ENCODE peak calls at places on chromosomes 11 and 22, in four cellular contexts. G is CD4-positive, CD25-positive, alpha-beta regulatory T cell; H is ovary; N is CD8-positive, alpha-beta memory T cell. Z is an unnamed sample. For H3K9me3, the result is how much of the 10 kb centered on the place peaks cover.

GRCh38 chr11:77634724-77635123 is 2.9 kb downstream of the CLNS1A start:
- DNase-seq in H (no peak), G (no peak), N (no peak), Z (no peak)

GRCh38 chr11:32006799-32007388 is 84.0 kb upstream of the RCN1 start:
- DNase-seq in G (peak), H (no peak), N (no peak), Z (peak)

GRCh38 chr11:122020902-122021301 is 95.1 kb downstream of the BLID start:
- DNase-seq in H (no peak), N (no peak), G (no peak), Z (peak)

GRCh38 chr11:44219830-44220778 is 89.8 kb downstream of the ALX4 start:
- DNase-seq in H (no peak), N (no peak), G (no peak), Z (no peak)

GRCh38 chr11:9708544-9708943 is 44.7 kb downstream of the SWAP70 start:
- DNase-seq in N (no peak), G (no peak), H (no peak), Z (no peak)

GRCh38 chr11:64742940-64743590 is 877 bp downstream of the RASGRP2 start:
- DNase-seq in G (peak), H (peak), N (peak), Z (peak)

GRCh38 chr11:27429740-27430451 is 42.7 kb downstream of the LGR4 start:
- DNase-seq in G (no peak), H (no peak), N (no peak), Z (no peak)

GRCh38 chr11:12540913-12541587 is 133.2 kb upstream of the TEAD1 start:
- DNase-seq in N (no peak), G (no peak), H (no peak), Z (peak)

GRCh38 chr11:47950396-47950795 is 30.0 kb upstream of the PTPRJ start:
- DNase-seq in H (no peak), G (peak), N (peak), Z (peak)

GRCh38 chr11:43518407-43519165 is 159.9 kb downstream of the TTC17 start:
- DNase-seq in N (no peak), G (no peak), H (no peak), Z (peak)

GRCh38 chr11:8713760-8714159 is 31.2 kb downstream of the RPL27A start:
- DNase-seq in N (no peak), H (no peak), G (no peak), Z (no peak)

GRCh38 chr11:65574147-65574962 is 1.5 kb upstream of the EHBP1L1 start:
- DNase-seq in G (peak), H (peak), N (peak), Z (peak)

GRCh38 chr11:87097582-87097981 is 59.8 kb downstream of the TMEM135 start:
- DNase-seq in H (no peak), N (peak), G (peak), Z (peak)

GRCh38 chr11:69362315-69362714 is 68.4 kb downstream of the MYEOV start:
- DNase-seq in G (no peak), H (no peak), N (no peak), Z (no peak)

GRCh38 chr11:117064275-117064674 is 34.0 kb downstream of the SIK3 start:
- DNase-seq in H (no peak), G (no peak), N (no peak), Z (no peak)

GRCh38 chr11:5620606-5621521 is 3.9 kb upstream of the TRIM34 start:
- DNase-seq in N (no peak), H (no peak), G (no peak), Z (peak)

GRCh38 chr22:47395481-47395880 is 633.0 kb downstream of the TBC1D22A start:
- DNase-seq in H (no peak), N (no peak), G (no peak), Z (no peak)

GRCh38 chr11:2693271-2693833 is 6.4 kb downstream of the KCNQ1OT1 start:
- DNase-seq in H (peak), N (no peak), G (no peak), Z (no peak)

GRCh38 chr11:47399860-47400812 is 8.3 kb upstream of the SLC39A13 start:
- DNase-seq in G (peak), H (peak), N (peak), Z (no peak)

GRCh38 chr11:128910583-128910982 is 19.4 kb downstream of the KCNJ5 start:
- DNase-seq in N (no peak), G (no peak), H (no peak), Z (no peak)

GRCh38 chr11:116515666-116516184 is 257.1 kb downstream of the BUD13 start:
- DNase-seq in G (no peak), H (no peak), N (no peak), Z (no peak)

GRCh38 chr22:44941176-44941575 is 68.6 kb downstream of the PHF21B start:
- DNase-seq in H (no peak), G (no peak), N (no peak), Z (no peak)

GRCh38 chr22:19903031-19903430 is 38.5 kb upstream of the COMT start:
- DNase-seq in N (no peak), H (no peak), G (no peak), Z (no peak)

GRCh38 chr11:57568330-57568766 is 876 bp upstream of the UBE2L6 start:
- DNase-seq in G (peak), N (no peak), H (peak), Z (peak)

GRCh38 chr11:20873054-20873453 is 203.7 kb downstream of the NELL1 start:
- DNase-seq in N (no peak), H (no peak), G (no peak), Z (peak)

GRCh38 chr11:28072321-28072720 is 35.6 kb downstream of the KIF18A start:
- DNase-seq in G (no peak), H (no peak), N (no peak), Z (no peak)

GRCh38 chr11:123536690-123537437 is 106.8 kb downstream of the GRAMD1B start:
- DNase-seq in G (no peak), H (no peak), N (no peak), Z (peak)

GRCh38 chr11:22666320-22666699 is at the start of gene GAS2:
- DNase-seq in G (no peak), N (no peak), H (no peak), Z (peak)
- H3K4me3 ChIP-seq in G (no peak), N (no peak), H (peak), Z (peak)

DNA sequence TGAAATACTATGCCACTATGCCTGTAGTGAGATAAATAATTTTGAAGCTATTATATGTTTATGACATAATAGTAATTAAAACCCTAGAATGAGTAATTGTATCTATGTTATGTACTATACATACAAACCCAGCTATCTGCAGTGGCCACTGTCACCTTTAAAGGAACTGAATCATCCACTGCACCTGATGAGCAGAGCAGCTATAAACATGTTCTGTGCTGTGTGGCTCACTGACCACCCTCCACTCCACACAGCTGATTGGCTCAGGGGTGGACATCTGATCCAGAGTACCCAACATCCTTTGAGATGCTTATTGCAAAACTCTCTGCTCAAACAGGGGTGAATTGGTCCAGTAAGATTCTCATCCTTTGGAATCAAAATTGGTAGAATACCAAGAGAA is 19.2 kb upstream of the RRAS2 start:
- DNase-seq in N (no peak), H (no peak), G (no peak), Z (no peak)
- H3K9me3 ChIP-seq in N (under half), H (under half), G (under half), Z (under half)

DNA sequence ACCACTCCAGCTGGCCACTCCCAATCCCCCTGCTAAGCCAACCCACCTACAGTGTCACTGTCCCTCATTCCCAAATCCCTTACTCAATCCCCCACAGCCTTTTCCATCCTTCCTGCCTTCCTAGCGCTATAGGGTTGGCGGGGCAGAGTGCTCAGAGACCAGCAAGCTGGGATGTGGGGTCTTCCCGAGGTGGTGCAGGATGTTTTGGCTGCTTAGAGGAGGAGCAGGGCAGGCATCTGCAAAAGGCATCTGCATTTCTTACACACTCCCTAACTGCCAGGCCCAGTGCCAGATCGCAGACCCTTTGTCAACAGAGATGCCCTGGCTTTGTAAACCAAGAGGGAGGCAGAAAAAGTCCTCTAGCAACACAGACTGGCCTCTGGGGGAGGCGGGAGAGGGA is 37.9 kb upstream of the ADA2 start:
- DNase-seq in G (no peak), N (no peak), H (no peak), Z (no peak)
- H3K27ac ChIP-seq in G (peak), N (no peak), H (no peak), Z (peak)

DNA sequence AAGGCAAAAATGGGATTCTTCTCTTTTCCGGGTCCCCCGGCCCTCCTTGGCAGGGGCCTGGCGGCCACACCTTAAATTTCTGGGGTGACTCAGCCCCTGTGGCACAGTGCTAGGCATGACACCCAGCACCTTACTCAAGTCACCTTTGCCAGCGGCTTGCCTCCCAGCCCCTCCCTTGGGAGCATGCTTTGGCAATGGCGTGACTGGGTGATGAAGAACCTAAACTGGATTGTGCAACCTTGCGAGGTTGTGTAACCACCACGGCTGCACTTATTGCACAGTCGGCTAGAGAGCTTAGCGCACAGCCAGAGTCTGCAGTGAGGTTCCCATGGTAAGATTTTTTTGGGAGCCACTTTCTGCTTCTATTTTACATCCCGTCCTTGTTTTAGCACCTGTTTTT is 16.1 kb upstream of the LDLRAD3 start:
- DNase-seq in N (no peak), H (peak), G (no peak), Z (no peak)
- H3K4me3 ChIP-seq in N (no peak), H (no peak), G (no peak), Z (no peak)

GRCh38 chr22:49023161-49023878 is 804.4 kb downstream of the BRD1 start:
- DNase-seq in G (no peak), H (no peak), N (no peak), Z (no peak)
- H3K9me3 ChIP-seq in G (under half), H (under half), N (under half), Z (under half)

GRCh38 chr22:28893810-28894209 is 10.4 kb downstream of the ZNRF3 start:
- DNase-seq in N (no peak), G (no peak), H (no peak), Z (no peak)

GRCh38 chr22:28889625-28890024 is 6.3 kb downstream of the ZNRF3 start:
- DNase-seq in G (no peak), N (no peak), H (no peak), Z (no peak)

GRCh38 chr22:28894320-28894719 is 10.9 kb downstream of the ZNRF3 start:
- DNase-seq in G (no peak), N (no peak), H (no peak), Z (no peak)

GRCh38 chr22:28892175-28892731 is 8.9 kb downstream of the ZNRF3 start:
- DNase-seq in N (no peak), G (no peak), H (no peak), Z (no peak)

GRCh38 chr22:28891156-28891733 is 7.9 kb downstream of the ZNRF3 start:
- DNase-seq in G (no peak), H (no peak), N (no peak), Z (no peak)
- H3K27ac ChIP-seq in G (no peak), H (no peak), N (no peak), Z (peak)

DNA sequence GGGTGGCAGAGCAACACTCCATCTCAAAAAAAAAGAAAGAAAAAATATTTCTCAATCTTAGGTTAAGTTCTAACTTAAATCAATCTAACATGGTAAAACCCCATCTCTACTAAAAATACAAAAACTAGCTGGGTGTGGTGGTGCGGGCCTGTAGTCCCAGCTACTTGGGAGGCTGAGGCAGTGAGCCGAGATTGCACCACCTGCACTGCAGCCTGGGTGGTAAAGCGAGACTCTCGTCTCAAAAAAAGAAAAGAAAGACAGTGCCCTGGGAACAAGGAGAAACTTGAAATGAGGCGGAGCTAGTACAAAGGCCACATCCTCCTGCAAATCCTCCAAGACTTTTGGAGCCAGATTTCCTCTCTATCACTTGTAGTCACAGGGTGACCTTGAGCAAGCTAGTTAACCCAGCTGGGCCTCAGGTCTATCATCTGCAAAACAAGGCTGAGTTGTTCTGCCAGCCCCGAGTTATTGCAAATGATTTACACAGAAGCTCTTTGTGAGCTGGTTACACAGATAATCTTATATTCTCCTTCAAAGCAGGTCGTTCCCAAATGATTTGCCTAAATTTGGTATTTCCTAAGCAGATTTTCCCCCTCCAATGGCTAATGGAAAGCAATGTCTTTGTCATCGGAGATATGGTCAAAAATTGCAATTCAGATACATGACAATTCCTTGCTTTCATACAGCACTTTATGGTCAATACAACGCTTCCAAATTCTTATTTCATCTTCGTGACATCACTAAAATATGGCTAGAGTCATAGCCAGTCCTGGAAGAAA is 1.9 kb downstream of the ANKRD54 start:
- DNase-seq in H (no peak), G (no peak), N (no peak), Z (no peak)
- H3K4me3 ChIP-seq in H (no peak), G (no peak), N (no peak), Z (no peak)

Z was measured in cardiac muscle cell.